ENCODE peak calls at places on chromosomes 6 and 20, in nine cellular contexts. F is cardiac muscle cell; J is foreskin keratinocyte; Y is endodermal cell; G is stimulated activated CD4-positive, alpha-beta T cell treated with anti-CD3 and anti-CD28 coated beads, Interleukin-4, amount 100 ng/mL, for 24 hours; U is nucleus accumbens; K is left lung; M is body of pancreas; L is stimulated activated CD8-positive, alpha-beta memory T cell treated with anti-CD3 and anti-CD28 coated beads, Interleukin-12 subunit alpha, Interleukin-12 subunit beta, amount 100 ng/mL, for 4 hours. V is an unnamed sample.

GRCh38 chr6:11978169-11978987 is 33.7 kb upstream of the HIVEP1 start:
- DNase-seq in F (no peak), J (no peak), Y (no peak), G (no peak), U (no peak), K (no peak), M (no peak), L (no peak), V (no peak)

GRCh38 chr20:4161447-4162251 is 146.3 kb upstream of the RNF24 start:
- DNase-seq in F (peak), J (no peak), Y (peak), G (no peak), U (no peak), K (peak), M (peak), L (no peak), V (no peak)

GRCh38 chr6:56023829-56024228 is 148.4 kb upstream of the BMP5 start:
- DNase-seq in F (no peak), J (no peak), Y (no peak), G (no peak), U (no peak), K (no peak), M (no peak), L (no peak), V (no peak)

GRCh38 chr6:1020837-1021236 is 291.1 kb upstream of the FOXQ1 start:
- DNase-seq in F (no peak), J (no peak), Y (no peak), G (no peak), U (no peak), K (no peak), M (no peak), L (no peak), V (peak)

GRCh38 chr20:18506744-18507143 is 996 bp upstream of the SEC23B start:
- DNase-seq in F (no peak), J (no peak), Y (no peak), G (peak), U (no peak), K (no peak), M (no peak), L (no peak), V (no peak)

GRCh38 chr20:3797226-3797545 is 1.1 kb downstream of the CDC25B start:
- DNase-seq in F (no peak), J (no peak), Y (no peak), G (no peak), U (no peak), K (peak), M (no peak), L (no peak), V (no peak)

GRCh38 chr20:23451956-23452487 is 654 bp downstream of the CST11 start:
- DNase-seq in F (no peak), J (no peak), Y (no peak), G (no peak), U (no peak), K (no peak), M (no peak), L (no peak), V (no peak)

GRCh38 chr20:49712918-49713778 is 530 bp downstream of the B4GALT5 start:
- DNase-seq in F (no peak), J (no peak), Y (peak), G (peak), U (peak), K (peak), M (peak), L (no peak), V (no peak)

GRCh38 chr6:17816921-17817611 is 110.3 kb upstream of the NUP153 start:
- DNase-seq in F (peak), J (no peak), Y (peak), G (no peak), U (no peak), K (no peak), M (no peak), L (no peak), V (no peak)

GRCh38 chr20:17854307-17854903 is 114.2 kb downstream of the SNX5 start:
- DNase-seq in F (peak), J (peak), Y (peak), G (no peak), U (peak), K (no peak), M (peak), L (no peak), V (no peak)

GRCh38 chr6:36848658-36849441 is 9.6 kb upstream of the CPNE5 start:
- DNase-seq in F (peak), J (peak), Y (peak), G (no peak), U (no peak), K (peak), M (peak), L (no peak), V (no peak)

GRCh38 chr6:17475845-17476244 is 82.5 kb downstream of the CAP2 start:
- DNase-seq in F (no peak), J (no peak), Y (no peak), G (no peak), U (no peak), K (no peak), M (no peak), L (no peak), V (no peak)

GRCh38 chr6:105189026-105189680 is 9.3 kb upstream of the POPDC3 start:
- DNase-seq in F (no peak), J (no peak), Y (no peak), G (no peak), U (no peak), K (no peak), M (no peak), L (no peak), V (no peak)

GRCh38 chr20:4946585-4947378 is 54.5 kb downstream of the SLC23A2 start:
- DNase-seq in F (peak), J (no peak), Y (no peak), G (no peak), U (no peak), K (no peak), M (no peak), L (no peak), V (no peak)

GRCh38 chr20:44586986-44587980 is 4.9 kb downstream of the PKIG start:
- DNase-seq in F (no peak), J (no peak), Y (no peak), G (no peak), U (no peak), K (no peak), M (no peak), L (no peak), V (no peak)

GRCh38 chr6:24702720-24703282 is 16.2 kb downstream of the C6orf62 start:
- DNase-seq in F (no peak), J (no peak), Y (no peak), G (no peak), U (no peak), K (no peak), M (no peak), L (no peak), V (no peak)

GRCh38 chr20:21102252-21102609 is 3.9 kb downstream of the LINC00237 start:
- DNase-seq in F (no peak), J (no peak), Y (peak), G (no peak), U (peak), K (no peak), M (no peak), L (no peak), V (no peak)

GRCh38 chr6:35601331-35602132 is 87.2 kb downstream of the FKBP5 start:
- DNase-seq in F (peak), J (peak), Y (peak), G (peak), U (no peak), K (no peak), M (peak), L (peak), V (no peak)

V was measured in osteocyte.